ENCODE peak calls at places on chromosomes 13 and 19, in seven cellular contexts. One of them, this sample, is unnamed.

GRCh38 chr13:45292176-45292575 is 48.8 kb downstream of the TPT1 start:
- DNase-seq in NCI-H1436: no peak
- DNase-seq in lower leg skin: no peak
- DNase-seq in ureter: no peak
- DNase-seq in hypothalamus: no peak
- DNase-seq in ascending aorta: no peak
- DNase-seq in activated T-cell treated with anti-CD3 and anti-CD28 coated beads, Interleukin-2, amount 50 U/mL, for 1 hour: no peak
- DNase-seq in this sample: no peak

GRCh38 chr13:78022164-78022877 is 103.7 kb upstream of the EDNRB start:
- DNase-seq in lower leg skin: peak; percentile 32
- DNase-seq in NCI-H1436: no peak
- DNase-seq in ascending aorta: peak; percentile 10
- DNase-seq in ureter: no peak
- DNase-seq in activated T-cell treated with anti-CD3 and anti-CD28 coated beads, Interleukin-2, amount 50 U/mL, for 1 hour: no peak
- DNase-seq in hypothalamus: peak; percentile 1
- DNase-seq in this sample: no peak

GRCh38 chr13:98784666-98785065 is 32.2 kb upstream of the SLC15A1 start:
- DNase-seq in lower leg skin: no peak
- DNase-seq in ascending aorta: no peak
- DNase-seq in hypothalamus: no peak
- DNase-seq in ureter: no peak
- DNase-seq in NCI-H1436: no peak
- DNase-seq in activated T-cell treated with anti-CD3 and anti-CD28 coated beads, Interleukin-2, amount 50 U/mL, for 1 hour: no peak
- DNase-seq in this sample: no peak

GRCh38 chr19:46413262-46414031 is at the start of gene CCDC8:
- DNase-seq in activated T-cell treated with anti-CD3 and anti-CD28 coated beads, Interleukin-2, amount 50 U/mL, for 1 hour: no peak
- DNase-seq in ascending aorta: no peak
- DNase-seq in lower leg skin: no peak
- DNase-seq in hypothalamus: no peak
- DNase-seq in ureter: peak; percentile 86
- DNase-seq in NCI-H1436: peak; percentile 91
- DNase-seq in this sample: peak; percentile 57

GRCh38 chr19:12052571-12053169 is at the start of gene ZNF878:
- DNase-seq in ureter: peak; percentile 88
- DNase-seq in NCI-H1436: no peak
- DNase-seq in ascending aorta: peak; percentile 63
- DNase-seq in activated T-cell treated with anti-CD3 and anti-CD28 coated beads, Interleukin-2, amount 50 U/mL, for 1 hour: peak; percentile 40
- DNase-seq in hypothalamus: peak; percentile 77
- DNase-seq in lower leg skin: peak; percentile 88
- DNase-seq in this sample: peak; percentile 86

GRCh38 chr19:23525265-23525862 is 130.1 kb upstream of the ZNF91 start:
- DNase-seq in ureter: no peak
- DNase-seq in lower leg skin: no peak
- DNase-seq in ascending aorta: no peak
- DNase-seq in NCI-H1436: no peak
- DNase-seq in hypothalamus: no peak
- DNase-seq in activated T-cell treated with anti-CD3 and anti-CD28 coated beads, Interleukin-2, amount 50 U/mL, for 1 hour: no peak
- DNase-seq in this sample: no peak

GRCh38 chr19:40907968-40908735 is 26.1 kb upstream of the CYP2A7 start:
- DNase-seq in hypothalamus: no peak
- DNase-seq in ascending aorta: no peak
- DNase-seq in NCI-H1436: no peak
- DNase-seq in lower leg skin: no peak
- DNase-seq in ureter: peak; percentile 46
- DNase-seq in activated T-cell treated with anti-CD3 and anti-CD28 coated beads, Interleukin-2, amount 50 U/mL, for 1 hour: peak; percentile 51
- DNase-seq in this sample: peak; percentile 28

GRCh38 chr19:6362351-6362801 is 1.0 kb downstream of the CLPP start:
- DNase-seq in ureter: no peak
- DNase-seq in lower leg skin: no peak
- DNase-seq in activated T-cell treated with anti-CD3 and anti-CD28 coated beads, Interleukin-2, amount 50 U/mL, for 1 hour: peak; percentile 47
- DNase-seq in NCI-H1436: no peak
- DNase-seq in hypothalamus: no peak
- DNase-seq in ascending aorta: no peak
- DNase-seq in this sample: no peak

GRCh38 chr19:38729653-38730469 is 14.4 kb downstream of the CAPN12 start:
- DNase-seq in NCI-H1436: peak; percentile 23
- DNase-seq in ureter: no peak
- DNase-seq in lower leg skin: peak; percentile 34
- DNase-seq in hypothalamus: no peak
- DNase-seq in ascending aorta: no peak
- DNase-seq in activated T-cell treated with anti-CD3 and anti-CD28 coated beads, Interleukin-2, amount 50 U/mL, for 1 hour: peak; percentile 82
- DNase-seq in this sample: peak; percentile 71

GRCh38 chr13:28138756-28139470 is 568 bp downstream of the PAN3 start:
- DNase-seq in ureter: peak; percentile 89
- DNase-seq in NCI-H1436: peak; percentile 16
- DNase-seq in ascending aorta: peak; percentile 36
- DNase-seq in lower leg skin: peak; percentile 84
- DNase-seq in hypothalamus: peak; percentile 50
- DNase-seq in activated T-cell treated with anti-CD3 and anti-CD28 coated beads, Interleukin-2, amount 50 U/mL, for 1 hour: peak; percentile 83
- DNase-seq in this sample: peak; percentile 89

This sample was measured in head of caudate nucleus.